ENCODE peak calls at places on chromosomes 5 and 9, in ten cellular contexts. One of them, this sample, is unnamed.

GRCh38 chr9:128903871-128904371 is 16.9 kb upstream of the PHYHD1 start:
- DNase-seq in T-helper 1 cell: no peak
- DNase-seq in fibroblast of pulmonary artery: no peak
- DNase-seq in glomerular endothelial cell: no peak
- DNase-seq in erythroblast: no peak
- DNase-seq in progenitor cell of endocrine pancreas: no peak
- DNase-seq in stimulated activated naive CD8-positive, alpha-beta T cell treated with anti-CD3 and anti-CD28 coated beads, Interleukin-15, amount 100 ng/mL, for 72 hours: no peak
- DNase-seq in NCI-H2081: no peak
- DNase-seq in upper lobe of right lung: no peak
- DNase-seq in choroid plexus epithelial cell: no peak
- DNase-seq in this sample: no peak

GRCh38 chr9:99239341-99240055 is 17.4 kb downstream of the SEC61B start:
- DNase-seq in T-helper 1 cell: no peak
- DNase-seq in fibroblast of pulmonary artery: peak
- DNase-seq in glomerular endothelial cell: no peak
- DNase-seq in erythroblast: no peak
- DNase-seq in progenitor cell of endocrine pancreas: no peak
- DNase-seq in stimulated activated naive CD8-positive, alpha-beta T cell treated with anti-CD3 and anti-CD28 coated beads, Interleukin-15, amount 100 ng/mL, for 72 hours: no peak
- DNase-seq in NCI-H2081: no peak
- DNase-seq in upper lobe of right lung: no peak
- DNase-seq in choroid plexus epithelial cell: peak
- DNase-seq in this sample: no peak

GRCh38 chr5:36135994-36136393 is 15.7 kb downstream of the LMBRD2 start:
- DNase-seq in T-helper 1 cell: no peak
- DNase-seq in fibroblast of pulmonary artery: no peak
- DNase-seq in glomerular endothelial cell: no peak
- DNase-seq in erythroblast: no peak
- DNase-seq in progenitor cell of endocrine pancreas: no peak
- DNase-seq in stimulated activated naive CD8-positive, alpha-beta T cell treated with anti-CD3 and anti-CD28 coated beads, Interleukin-15, amount 100 ng/mL, for 72 hours: no peak
- DNase-seq in NCI-H2081: no peak
- DNase-seq in upper lobe of right lung: no peak
- DNase-seq in choroid plexus epithelial cell: no peak
- DNase-seq in this sample: no peak

GRCh38 chr5:1910081-1910760 is 27.5 kb upstream of the IRX4 start:
- DNase-seq in T-helper 1 cell: no peak
- DNase-seq in fibroblast of pulmonary artery: no peak
- DNase-seq in glomerular endothelial cell: no peak
- DNase-seq in erythroblast: no peak
- DNase-seq in progenitor cell of endocrine pancreas: no peak
- DNase-seq in stimulated activated naive CD8-positive, alpha-beta T cell treated with anti-CD3 and anti-CD28 coated beads, Interleukin-15, amount 100 ng/mL, for 72 hours: no peak
- DNase-seq in NCI-H2081: no peak
- DNase-seq in upper lobe of right lung: no peak
- DNase-seq in choroid plexus epithelial cell: no peak
- DNase-seq in this sample: no peak

GRCh38 chr5:2711446-2712425 is 39.7 kb downstream of the IRX2 start:
- DNase-seq in T-helper 1 cell: no peak
- DNase-seq in fibroblast of pulmonary artery: no peak
- DNase-seq in glomerular endothelial cell: no peak
- DNase-seq in erythroblast: no peak
- DNase-seq in progenitor cell of endocrine pancreas: no peak
- DNase-seq in stimulated activated naive CD8-positive, alpha-beta T cell treated with anti-CD3 and anti-CD28 coated beads, Interleukin-15, amount 100 ng/mL, for 72 hours: no peak
- DNase-seq in NCI-H2081: no peak
- DNase-seq in upper lobe of right lung: no peak
- DNase-seq in choroid plexus epithelial cell: no peak
- DNase-seq in this sample: no peak

GRCh38 chr5:149651686-149652085 is 70.4 kb downstream of the ARHGEF37 start:
- DNase-seq in T-helper 1 cell: no peak
- DNase-seq in fibroblast of pulmonary artery: no peak
- DNase-seq in glomerular endothelial cell: no peak
- DNase-seq in erythroblast: peak
- DNase-seq in progenitor cell of endocrine pancreas: no peak
- DNase-seq in stimulated activated naive CD8-positive, alpha-beta T cell treated with anti-CD3 and anti-CD28 coated beads, Interleukin-15, amount 100 ng/mL, for 72 hours: peak
- DNase-seq in NCI-H2081: no peak
- DNase-seq in upper lobe of right lung: no peak
- DNase-seq in choroid plexus epithelial cell: no peak
- DNase-seq in this sample: no peak

GRCh38 chr5:89878140-89878570 is 531.4 kb downstream of the CETN3 start:
- DNase-seq in T-helper 1 cell: no peak
- DNase-seq in fibroblast of pulmonary artery: peak
- DNase-seq in glomerular endothelial cell: no peak
- DNase-seq in erythroblast: no peak
- DNase-seq in progenitor cell of endocrine pancreas: no peak
- DNase-seq in stimulated activated naive CD8-positive, alpha-beta T cell treated with anti-CD3 and anti-CD28 coated beads, Interleukin-15, amount 100 ng/mL, for 72 hours: no peak
- DNase-seq in NCI-H2081: no peak
- DNase-seq in upper lobe of right lung: no peak
- DNase-seq in choroid plexus epithelial cell: peak
- DNase-seq in this sample: no peak

GRCh38 chr9:98605116-98605515 is 103.6 kb downstream of the GABBR2 start:
- DNase-seq in T-helper 1 cell: no peak
- DNase-seq in fibroblast of pulmonary artery: no peak
- DNase-seq in glomerular endothelial cell: no peak
- DNase-seq in erythroblast: no peak
- DNase-seq in progenitor cell of endocrine pancreas: no peak
- DNase-seq in stimulated activated naive CD8-positive, alpha-beta T cell treated with anti-CD3 and anti-CD28 coated beads, Interleukin-15, amount 100 ng/mL, for 72 hours: no peak
- DNase-seq in NCI-H2081: no peak
- DNase-seq in upper lobe of right lung: no peak
- DNase-seq in choroid plexus epithelial cell: no peak
- DNase-seq in this sample: no peak

GRCh38 chr5:178404987-178405386 is 172.4 kb upstream of the PHYKPL start:
- DNase-seq in T-helper 1 cell: no peak
- DNase-seq in fibroblast of pulmonary artery: no peak
- DNase-seq in glomerular endothelial cell: no peak
- DNase-seq in erythroblast: no peak
- DNase-seq in progenitor cell of endocrine pancreas: no peak
- DNase-seq in stimulated activated naive CD8-positive, alpha-beta T cell treated with anti-CD3 and anti-CD28 coated beads, Interleukin-15, amount 100 ng/mL, for 72 hours: no peak
- DNase-seq in NCI-H2081: no peak
- DNase-seq in upper lobe of right lung: no peak
- DNase-seq in choroid plexus epithelial cell: no peak
- DNase-seq in this sample: no peak

GRCh38 chr5:110894805-110895204 is 156.0 kb downstream of the SLC25A46 start:
- DNase-seq in T-helper 1 cell: no peak
- DNase-seq in fibroblast of pulmonary artery: no peak
- DNase-seq in glomerular endothelial cell: no peak
- DNase-seq in erythroblast: no peak
- DNase-seq in progenitor cell of endocrine pancreas: no peak
- DNase-seq in stimulated activated naive CD8-positive, alpha-beta T cell treated with anti-CD3 and anti-CD28 coated beads, Interleukin-15, amount 100 ng/mL, for 72 hours: no peak
- DNase-seq in NCI-H2081: no peak
- DNase-seq in upper lobe of right lung: no peak
- DNase-seq in choroid plexus epithelial cell: no peak
- DNase-seq in this sample: no peak

GRCh38 chr9:127493592-127494303 is 42.4 kb downstream of the LRSAM1 start:
- DNase-seq in T-helper 1 cell: no peak
- DNase-seq in fibroblast of pulmonary artery: no peak
- DNase-seq in glomerular endothelial cell: no peak
- DNase-seq in erythroblast: no peak
- DNase-seq in progenitor cell of endocrine pancreas: no peak
- DNase-seq in stimulated activated naive CD8-positive, alpha-beta T cell treated with anti-CD3 and anti-CD28 coated beads, Interleukin-15, amount 100 ng/mL, for 72 hours: no peak
- DNase-seq in NCI-H2081: no peak
- DNase-seq in upper lobe of right lung: no peak
- DNase-seq in choroid plexus epithelial cell: no peak
- DNase-seq in this sample: no peak

GRCh38 chr5:140141241-140141640 is 15.5 kb downstream of the IGIP start:
- DNase-seq in T-helper 1 cell: no peak
- DNase-seq in fibroblast of pulmonary artery: peak
- DNase-seq in glomerular endothelial cell: no peak
- DNase-seq in erythroblast: no peak
- DNase-seq in progenitor cell of endocrine pancreas: no peak
- DNase-seq in stimulated activated naive CD8-positive, alpha-beta T cell treated with anti-CD3 and anti-CD28 coated beads, Interleukin-15, amount 100 ng/mL, for 72 hours: no peak
- DNase-seq in NCI-H2081: no peak
- DNase-seq in upper lobe of right lung: no peak
- DNase-seq in choroid plexus epithelial cell: no peak
- DNase-seq in this sample: no peak

GRCh38 chr5:65086234-65086886 is 317.6 kb downstream of the CWC27 start:
- DNase-seq in T-helper 1 cell: no peak
- DNase-seq in fibroblast of pulmonary artery: no peak
- DNase-seq in glomerular endothelial cell: no peak
- DNase-seq in erythroblast: no peak
- DNase-seq in progenitor cell of endocrine pancreas: no peak
- DNase-seq in stimulated activated naive CD8-positive, alpha-beta T cell treated with anti-CD3 and anti-CD28 coated beads, Interleukin-15, amount 100 ng/mL, for 72 hours: no peak
- DNase-seq in NCI-H2081: no peak
- DNase-seq in upper lobe of right lung: no peak
- DNase-seq in choroid plexus epithelial cell: no peak
- DNase-seq in this sample: no peak

GRCh38 chr9:17024129-17024528 is 110.7 kb upstream of the CNTLN start:
- DNase-seq in T-helper 1 cell: no peak
- DNase-seq in fibroblast of pulmonary artery: no peak
- DNase-seq in glomerular endothelial cell: no peak
- DNase-seq in erythroblast: no peak
- DNase-seq in progenitor cell of endocrine pancreas: no peak
- DNase-seq in stimulated activated naive CD8-positive, alpha-beta T cell treated with anti-CD3 and anti-CD28 coated beads, Interleukin-15, amount 100 ng/mL, for 72 hours: no peak
- DNase-seq in NCI-H2081: no peak
- DNase-seq in upper lobe of right lung: no peak
- DNase-seq in choroid plexus epithelial cell: no peak
- DNase-seq in this sample: no peak

GRCh38 chr5:61933787-61934626 is 372.0 kb upstream of the KIF2A start:
- DNase-seq in T-helper 1 cell: no peak
- DNase-seq in fibroblast of pulmonary artery: peak
- DNase-seq in glomerular endothelial cell: peak
- DNase-seq in erythroblast: peak
- DNase-seq in progenitor cell of endocrine pancreas: peak
- DNase-seq in stimulated activated naive CD8-positive, alpha-beta T cell treated with anti-CD3 and anti-CD28 coated beads, Interleukin-15, amount 100 ng/mL, for 72 hours: no peak
- DNase-seq in NCI-H2081: peak
- DNase-seq in upper lobe of right lung: no peak
- DNase-seq in choroid plexus epithelial cell: peak
- DNase-seq in this sample: peak

GRCh38 chr9:129962889-129963703 is 79.9 kb downstream of the FNBP1 start:
- DNase-seq in T-helper 1 cell: peak
- DNase-seq in fibroblast of pulmonary artery: peak
- DNase-seq in glomerular endothelial cell: no peak
- DNase-seq in erythroblast: no peak
- DNase-seq in progenitor cell of endocrine pancreas: no peak
- DNase-seq in stimulated activated naive CD8-positive, alpha-beta T cell treated with anti-CD3 and anti-CD28 coated beads, Interleukin-15, amount 100 ng/mL, for 72 hours: peak
- DNase-seq in NCI-H2081: no peak
- DNase-seq in upper lobe of right lung: peak
- DNase-seq in choroid plexus epithelial cell: peak
- DNase-seq in this sample: peak

GRCh38 chr5:71658916-71659661 is 60.0 kb upstream of the CARTPT start:
- DNase-seq in T-helper 1 cell: no peak
- DNase-seq in fibroblast of pulmonary artery: peak
- DNase-seq in glomerular endothelial cell: no peak
- DNase-seq in erythroblast: no peak
- DNase-seq in progenitor cell of endocrine pancreas: no peak
- DNase-seq in stimulated activated naive CD8-positive, alpha-beta T cell treated with anti-CD3 and anti-CD28 coated beads, Interleukin-15, amount 100 ng/mL, for 72 hours: no peak
- DNase-seq in NCI-H2081: no peak
- DNase-seq in upper lobe of right lung: no peak
- DNase-seq in choroid plexus epithelial cell: peak
- DNase-seq in this sample: peak

GRCh38 chr5:140631063-140631462 is 1.9 kb downstream of the CD14 start:
- DNase-seq in T-helper 1 cell: no peak
- DNase-seq in fibroblast of pulmonary artery: no peak
- DNase-seq in glomerular endothelial cell: no peak
- DNase-seq in erythroblast: no peak
- DNase-seq in progenitor cell of endocrine pancreas: no peak
- DNase-seq in stimulated activated naive CD8-positive, alpha-beta T cell treated with anti-CD3 and anti-CD28 coated beads, Interleukin-15, amount 100 ng/mL, for 72 hours: no peak
- DNase-seq in NCI-H2081: no peak
- DNase-seq in upper lobe of right lung: no peak
- DNase-seq in choroid plexus epithelial cell: no peak
- DNase-seq in this sample: no peak

GRCh38 chr5:135243194-135244191 is 155.5 kb downstream of the MACROH2A1 start:
- DNase-seq in T-helper 1 cell: no peak
- DNase-seq in fibroblast of pulmonary artery: no peak
- DNase-seq in glomerular endothelial cell: no peak
- DNase-seq in erythroblast: no peak
- DNase-seq in progenitor cell of endocrine pancreas: no peak
- DNase-seq in stimulated activated naive CD8-positive, alpha-beta T cell treated with anti-CD3 and anti-CD28 coated beads, Interleukin-15, amount 100 ng/mL, for 72 hours: peak
- DNase-seq in NCI-H2081: no peak
- DNase-seq in upper lobe of right lung: peak
- DNase-seq in choroid plexus epithelial cell: no peak
- DNase-seq in this sample: no peak

GRCh38 chr5:154850255-154851062 is at the start of gene FAXDC2:
- DNase-seq in T-helper 1 cell: no peak
- DNase-seq in fibroblast of pulmonary artery: peak
- DNase-seq in glomerular endothelial cell: no peak
- DNase-seq in erythroblast: peak
- DNase-seq in progenitor cell of endocrine pancreas: peak
- DNase-seq in stimulated activated naive CD8-positive, alpha-beta T cell treated with anti-CD3 and anti-CD28 coated beads, Interleukin-15, amount 100 ng/mL, for 72 hours: no peak
- DNase-seq in NCI-H2081: no peak
- DNase-seq in upper lobe of right lung: peak
- DNase-seq in choroid plexus epithelial cell: peak
- DNase-seq in this sample: peak

GRCh38 chr5:38598994-38599611 is 42.7 kb upstream of the LIFR start:
- DNase-seq in T-helper 1 cell: no peak
- DNase-seq in fibroblast of pulmonary artery: peak
- DNase-seq in glomerular endothelial cell: peak
- DNase-seq in erythroblast: no peak
- DNase-seq in progenitor cell of endocrine pancreas: no peak
- DNase-seq in stimulated activated naive CD8-positive, alpha-beta T cell treated with anti-CD3 and anti-CD28 coated beads, Interleukin-15, amount 100 ng/mL, for 72 hours: no peak
- DNase-seq in NCI-H2081: no peak
- DNase-seq in upper lobe of right lung: no peak
- DNase-seq in choroid plexus epithelial cell: peak
- DNase-seq in this sample: peak

GRCh38 chr5:2864515-2864914 is 113.0 kb upstream of the IRX2 start:
- DNase-seq in T-helper 1 cell: no peak
- DNase-seq in fibroblast of pulmonary artery: no peak
- DNase-seq in glomerular endothelial cell: no peak
- DNase-seq in erythroblast: no peak
- DNase-seq in progenitor cell of endocrine pancreas: no peak
- DNase-seq in stimulated activated naive CD8-positive, alpha-beta T cell treated with anti-CD3 and anti-CD28 coated beads, Interleukin-15, amount 100 ng/mL, for 72 hours: no peak
- DNase-seq in NCI-H2081: no peak
- DNase-seq in upper lobe of right lung: peak
- DNase-seq in choroid plexus epithelial cell: no peak
- DNase-seq in this sample: no peak

GRCh38 chr5:132497488-132497997 is 7.0 kb upstream of the IRF1 start:
- DNase-seq in T-helper 1 cell: no peak
- DNase-seq in fibroblast of pulmonary artery: peak
- DNase-seq in glomerular endothelial cell: peak
- DNase-seq in erythroblast: no peak
- DNase-seq in progenitor cell of endocrine pancreas: no peak
- DNase-seq in stimulated activated naive CD8-positive, alpha-beta T cell treated with anti-CD3 and anti-CD28 coated beads, Interleukin-15, amount 100 ng/mL, for 72 hours: peak
- DNase-seq in NCI-H2081: no peak
- DNase-seq in upper lobe of right lung: peak
- DNase-seq in choroid plexus epithelial cell: peak
- DNase-seq in this sample: peak

GRCh38 chr5:1438871-1439270 is 6.4 kb downstream of the SLC6A3 start:
- DNase-seq in T-helper 1 cell: no peak
- DNase-seq in fibroblast of pulmonary artery: no peak
- DNase-seq in glomerular endothelial cell: no peak
- DNase-seq in erythroblast: no peak
- DNase-seq in progenitor cell of endocrine pancreas: no peak
- DNase-seq in stimulated activated naive CD8-positive, alpha-beta T cell treated with anti-CD3 and anti-CD28 coated beads, Interleukin-15, amount 100 ng/mL, for 72 hours: no peak
- DNase-seq in NCI-H2081: no peak
- DNase-seq in upper lobe of right lung: no peak
- DNase-seq in choroid plexus epithelial cell: no peak
- DNase-seq in this sample: no peak

GRCh38 chr5:133390416-133391155 is 221.8 kb downstream of the FSTL4 start:
- DNase-seq in T-helper 1 cell: no peak
- DNase-seq in fibroblast of pulmonary artery: no peak
- DNase-seq in glomerular endothelial cell: no peak
- DNase-seq in erythroblast: no peak
- DNase-seq in progenitor cell of endocrine pancreas: no peak
- DNase-seq in stimulated activated naive CD8-positive, alpha-beta T cell treated with anti-CD3 and anti-CD28 coated beads, Interleukin-15, amount 100 ng/mL, for 72 hours: no peak
- DNase-seq in NCI-H2081: no peak
- DNase-seq in upper lobe of right lung: no peak
- DNase-seq in choroid plexus epithelial cell: no peak
- DNase-seq in this sample: no peak

GRCh38 chr5:108036484-108036883 is 345.4 kb downstream of the FBXL17 start:
- DNase-seq in T-helper 1 cell: no peak
- DNase-seq in fibroblast of pulmonary artery: no peak
- DNase-seq in glomerular endothelial cell: peak
- DNase-seq in erythroblast: no peak
- DNase-seq in progenitor cell of endocrine pancreas: no peak
- DNase-seq in stimulated activated naive CD8-positive, alpha-beta T cell treated with anti-CD3 and anti-CD28 coated beads, Interleukin-15, amount 100 ng/mL, for 72 hours: no peak
- DNase-seq in NCI-H2081: no peak
- DNase-seq in upper lobe of right lung: no peak
- DNase-seq in choroid plexus epithelial cell: no peak
- DNase-seq in this sample: peak

GRCh38 chr5:176409765-176410164 is 6.6 kb downstream of the CLTB start:
- DNase-seq in T-helper 1 cell: no peak
- DNase-seq in fibroblast of pulmonary artery: no peak
- DNase-seq in glomerular endothelial cell: no peak
- DNase-seq in erythroblast: no peak
- DNase-seq in progenitor cell of endocrine pancreas: no peak
- DNase-seq in stimulated activated naive CD8-positive, alpha-beta T cell treated with anti-CD3 and anti-CD28 coated beads, Interleukin-15, amount 100 ng/mL, for 72 hours: no peak
- DNase-seq in NCI-H2081: no peak
- DNase-seq in upper lobe of right lung: no peak
- DNase-seq in choroid plexus epithelial cell: no peak
- DNase-seq in this sample: no peak

GRCh38 chr5:41065691-41066335 is 5.3 kb downstream of the MROH2B start:
- DNase-seq in T-helper 1 cell: no peak
- DNase-seq in fibroblast of pulmonary artery: no peak
- DNase-seq in glomerular endothelial cell: no peak
- DNase-seq in erythroblast: no peak
- DNase-seq in progenitor cell of endocrine pancreas: no peak
- DNase-seq in stimulated activated naive CD8-positive, alpha-beta T cell treated with anti-CD3 and anti-CD28 coated beads, Interleukin-15, amount 100 ng/mL, for 72 hours: no peak
- DNase-seq in NCI-H2081: no peak
- DNase-seq in upper lobe of right lung: no peak
- DNase-seq in choroid plexus epithelial cell: no peak
- DNase-seq in this sample: no peak